ENCODE peak calls at places on chromosome 22, in six cellular contexts. E is K562, H is GM12892, N is H1, I is HepG2, T is GM12878. R is an unnamed sample.

GRCh38 chr22:45976351-45977002 is 485 bp downstream of the WNT7B start:
- DNase-seq in E (no peak), H (no peak), N (no peak), I (no peak), T (no peak), R (no peak)

GRCh38 chr22:23064381-23065068 is 5.8 kb upstream of the GNAZ start:
- DNase-seq in E (no peak), H (no peak), N (peak; percentile 39), I (no peak), T (no peak), R (no peak)

GRCh38 chr22:40654522-40655167 is 18.1 kb upstream of the MRTFA start:
- DNase-seq in E (peak; percentile 31), H (no peak), N (no peak), I (no peak), T (no peak), R (no peak)

GRCh38 chr22:42945736-42946135 is 69.2 kb downstream of the PACSIN2 start:
- DNase-seq in E (no peak), H (no peak), N (no peak), I (no peak), T (no peak), R (no peak)

GRCh38 chr22:46067159-46068111 is 82.9 kb upstream of the PPARA start:
- DNase-seq in E (no peak), H (no peak), N (no peak), I (no peak), T (no peak), R (no peak)

GRCh38 chr22:44549021-44549420 is 51.0 kb upstream of the RTL6 start:
- DNase-seq in E (no peak), H (no peak), N (no peak), I (no peak), T (no peak), R (no peak)

GRCh38 chr22:45917146-45917545 is 59.8 kb downstream of the WNT7B start:
- DNase-seq in E (no peak), H (no peak), N (no peak), I (no peak), T (no peak), R (no peak)

GRCh38 chr22:29040385-29041275 is 21.0 kb downstream of the C22orf31 start:
- DNase-seq in E (peak; percentile 50), H (no peak), N (no peak), I (peak; percentile 65), T (peak; percentile 36), R (no peak)

GRCh38 chr22:50403701-50404101 is 60.6 kb downstream of the PPP6R2 start:
- DNase-seq in E (no peak), H (no peak), N (no peak), I (no peak), T (no peak), R (no peak)

GRCh38 chr22:41925783-41926460 is 684 bp downstream of the TNFRSF13C start:
- DNase-seq in E (peak; percentile 76), H (no peak), N (peak; percentile 95), I (peak; percentile 45), T (no peak), R (no peak)

GRCh38 chr22:41302016-41302767 is 867 bp downstream of the ZC3H7B start:
- DNase-seq in E (peak; percentile 61), H (no peak), N (peak; percentile 69), I (no peak), T (no peak), R (no peak)

GRCh38 chr22:49367016-49367697 is 460.5 kb downstream of the BRD1 start:
- DNase-seq in E (no peak), H (no peak), N (no peak), I (no peak), T (no peak), R (no peak)

GRCh38 chr22:27247691-27248434 is 553.7 kb downstream of the MN1 start:
- DNase-seq in E (no peak), H (no peak), N (no peak), I (no peak), T (no peak), R (no peak)

GRCh38 chr22:30396871-30397655 is at the start of gene SEC14L2:
- DNase-seq in E (no peak), H (no peak), N (peak; percentile 83), I (no peak), T (no peak), R (no peak)

GRCh38 chr22:27835446-27835845 is 33.9 kb upstream of the MN1 start:
- DNase-seq in E (no peak), H (no peak), N (no peak), I (no peak), T (no peak), R (no peak)

GRCh38 chr22:42964994-42965699 is 49.8 kb downstream of the PACSIN2 start:
- DNase-seq in E (no peak), H (no peak), N (no peak), I (peak; percentile 77), T (no peak), R (no peak)

GRCh38 chr22:33922268-33922667 is 2.0 kb upstream of the LARGE1 start:
- DNase-seq in E (no peak), H (no peak), N (no peak), I (peak; percentile 9), T (no peak), R (no peak)

GRCh38 chr22:26409705-26410376 is 19.2 kb upstream of the ASPHD2 start:
- DNase-seq in E (no peak), H (no peak), N (no peak), I (no peak), T (no peak), R (no peak)

GRCh38 chr22:42368379-42369249 is 63.6 kb downstream of the NFAM1 start:
- DNase-seq in E (peak; percentile 19), H (no peak), N (peak; percentile 88), I (no peak), T (no peak), R (no peak)

GRCh38 chr22:31211504-31211861 is 615 bp upstream of the LIMK2 start:
- DNase-seq in E (no peak), H (no peak), N (no peak), I (no peak), T (no peak), R (no peak)

GRCh38 chr22:20583471-20583922 is 76.1 kb downstream of the MED15 start:
- DNase-seq in E (no peak), H (no peak), N (peak; percentile 58), I (no peak), T (no peak), R (no peak)

GRCh38 chr22:44259366-44260215 is 53.2 kb downstream of the SHISAL1 start:
- DNase-seq in E (no peak), H (no peak), N (peak; percentile 36), I (no peak), T (no peak), R (no peak)

GRCh38 chr22:23113067-23113846 is 28.5 kb downstream of the RSPH14 start:
- DNase-seq in E (peak; percentile 63), H (no peak), N (no peak), I (no peak), T (no peak), R (no peak)

GRCh38 chr22:37256075-37256726 is 12.1 kb upstream of the RAC2 start:
- DNase-seq in E (no peak), H (no peak), N (no peak), I (no peak), T (no peak), R (no peak)

GRCh38 chr22:37255558-37256006 is 11.5 kb upstream of the RAC2 start:
- DNase-seq in E (no peak), H (no peak), N (no peak), I (no peak), T (no peak), R (no peak)

GRCh38 chr22:37254867-37255233 is 10.8 kb upstream of the RAC2 start:
- DNase-seq in E (no peak), H (no peak), N (no peak), I (no peak), T (no peak), R (no peak)

GRCh38 chr22:37253164-37253660 is 9.1 kb upstream of the RAC2 start:
- DNase-seq in E (no peak), H (no peak), N (no peak), I (no peak), T (no peak), R (no peak)

GRCh38 chr22:37254206-37254866 is 10.3 kb upstream of the RAC2 start:
- DNase-seq in E (no peak), H (no peak), N (no peak), I (no peak), T (no peak), R (no peak)
- TF ChIP-seq TAF1 in E (no peak), H (no peak), N (no peak), I (no peak), T (no peak), R (no peak)

DNA sequence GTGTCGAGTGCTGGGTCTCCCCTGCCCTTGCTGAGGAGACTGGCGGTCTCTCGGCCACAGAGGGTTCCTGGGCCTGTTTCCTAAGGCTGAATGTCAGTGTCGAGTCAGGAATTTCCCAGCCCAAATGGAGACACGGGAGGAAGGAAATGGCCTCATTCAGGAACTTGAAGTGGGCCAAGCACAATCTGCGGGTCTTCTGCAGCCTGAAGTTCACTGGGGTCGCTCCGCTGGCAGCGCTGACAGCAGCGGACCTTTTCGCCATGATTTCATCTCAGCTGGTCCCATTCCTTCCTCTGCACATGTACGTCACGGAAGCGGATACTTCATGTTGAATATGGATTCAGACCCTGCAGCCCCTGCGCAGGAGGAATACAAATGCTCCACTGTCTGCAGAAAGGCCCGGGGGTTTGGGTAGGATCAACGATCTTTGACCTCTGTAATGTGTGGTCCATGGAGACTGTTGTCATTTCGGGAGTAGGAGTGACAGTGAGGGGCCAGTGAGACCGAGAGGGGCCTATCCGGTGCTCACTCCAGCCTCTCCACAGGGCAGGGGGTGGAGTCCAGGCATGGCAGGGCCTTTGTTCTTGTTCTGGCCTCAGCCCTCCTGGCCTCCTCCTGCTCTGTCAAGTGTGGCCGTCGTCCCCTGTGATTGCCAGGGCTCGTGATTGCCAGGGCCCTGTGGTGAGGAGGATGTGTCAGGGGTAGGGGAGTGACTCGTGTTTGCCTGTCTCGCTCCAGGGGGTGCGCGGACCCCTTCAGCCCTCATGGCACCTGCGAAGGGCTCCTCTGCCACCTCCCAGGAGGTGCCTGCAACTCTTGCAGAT is 402.3 kb downstream of the TBC1D22A start:
- DNase-seq in E (no peak), H (no peak), N (no peak), I (peak; percentile 71), T (no peak), R (no peak)
- TF ChIP-seq POLR2A in E (no peak), H (no peak), N (no peak), I (no peak), T (no peak), R (no peak)

DNA sequence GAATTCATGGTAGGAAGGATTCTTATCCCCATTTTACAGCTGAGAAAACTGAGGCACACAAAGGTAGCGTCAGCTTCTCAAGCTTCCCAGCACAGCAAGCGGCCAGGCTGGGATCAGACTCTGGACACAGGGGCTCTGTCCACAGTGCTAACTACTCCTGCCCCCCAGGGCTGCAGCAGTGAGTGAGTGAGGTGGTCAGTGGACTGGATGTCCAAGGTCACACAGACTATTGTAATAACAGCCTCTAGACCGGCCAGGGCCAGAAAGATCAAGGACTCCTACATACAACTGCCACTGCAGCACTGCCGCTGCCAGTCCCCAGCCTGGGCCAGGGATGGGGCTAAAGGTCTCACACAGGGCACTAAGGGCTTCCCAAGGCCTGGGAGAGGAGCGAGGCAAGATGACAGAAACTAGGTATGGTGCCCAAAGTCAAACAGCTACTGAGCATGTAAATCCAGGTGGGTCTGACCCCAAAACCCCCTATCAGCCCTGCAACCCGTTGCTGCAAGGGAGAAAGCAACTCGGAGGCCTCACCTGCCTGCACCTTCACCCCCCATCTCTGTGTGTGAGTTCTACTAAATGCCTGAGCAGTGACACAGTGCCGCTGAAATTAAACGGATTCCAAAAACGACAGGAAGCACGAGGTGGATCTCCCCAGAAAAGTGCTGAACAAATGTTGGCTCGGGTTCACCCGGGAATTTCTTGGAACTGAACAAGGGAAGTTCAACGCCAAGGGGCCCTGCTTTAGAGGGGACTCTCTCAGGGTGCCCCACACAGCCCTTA is 161.8 kb upstream of the GRK3 start:
- DNase-seq in E (no peak), H (no peak), N (no peak), I (peak; percentile 95), T (no peak), R (no peak)
- TF ChIP-seq POLR2AphosphoS5 in E (no peak), H (no peak), N (no peak), I (peak; percentile 68), T (no peak), R (no peak)

GRCh38 chr22:35587447-35587870 is 29.7 kb downstream of the MB start:
- DNase-seq in E (no peak), H (no peak), N (no peak), I (no peak), T (no peak), R (no peak)
- TF ChIP-seq TAF1 in E (no peak), H (no peak), N (no peak), I (no peak), T (no peak), R (no peak)

R was measured in GM12891.